ENCODE peak calls at places on chromosomes 12 and 14, in eight cellular contexts. I is aorta; Y is fibroblast of lung; C is nucleus accumbens; Q is cerebellum; V is stimulated activated CD4-positive, alpha-beta T cell treated with anti-CD3 and anti-CD28 coated beads, Interleukin-1b, Interleukin-23, amount 100 ng/mL, for 1 hour; A is HT1080; P is HuH-7.5. F is an unnamed sample.
A peak's percentile ranks its signal among the peaks of the same experiment; 100 is the strongest.

GRCh38 chr14:22411398-22411797 is 177.6 kb downstream of the DAD1 start:
- DNase-seq in V (no peak), C (no peak), Q (no peak), P (no peak), I (no peak), A (no peak), Y (no peak), F (no peak)

GRCh38 chr12:101670007-101670671 is 27.3 kb upstream of the CHPT1 start:
- DNase-seq in A (no peak), P (peak; percentile 24), C (no peak), I (no peak), V (no peak), Y (peak; percentile 67), Q (no peak), F (no peak)

GRCh38 chr12:6363010-6363329 is 12.4 kb downstream of the SCNN1A start:
- DNase-seq in P (no peak), C (no peak), Y (no peak), V (no peak), A (no peak), I (no peak), Q (no peak), F (no peak)

GRCh38 chr12:91613223-91613779 is 430.7 kb upstream of the DCN start:
- DNase-seq in Q (no peak), A (no peak), I (no peak), Y (no peak), P (no peak), V (no peak), C (no peak), F (no peak)

GRCh38 chr14:104078031-104078455 is 7.5 kb upstream of the ASPG start:
- DNase-seq in V (peak; percentile 66), P (peak; percentile 95), C (peak; percentile 63), Y (peak; percentile 82), A (peak; percentile 82), I (peak; percentile 90), Q (peak; percentile 82), F (peak; percentile 97)

GRCh38 chr14:105050551-105050897 is 14.7 kb downstream of the GPR132 start:
- DNase-seq in I (no peak), V (no peak), Q (no peak), C (no peak), A (no peak), P (peak; percentile 55), Y (no peak), F (no peak)

GRCh38 chr14:61406198-61406597 is 84.8 kb downstream of the PRKCH start:
- DNase-seq in Y (no peak), V (no peak), C (no peak), P (no peak), I (no peak), Q (no peak), A (no peak), F (no peak)

GRCh38 chr12:128069359-128069997 is 197.5 kb upstream of the TMEM132C start:
- DNase-seq in A (peak; percentile 42), Q (peak; percentile 54), V (no peak), C (peak; percentile 10), Y (peak; percentile 15), I (no peak), P (peak; percentile 22), F (peak; percentile 70)

GRCh38 chr12:107091989-107092641 is 1.2 kb downstream of the CRY1 start:
- DNase-seq in P (peak; percentile 51), I (no peak), C (no peak), A (peak; percentile 96), Q (peak; percentile 76), Y (peak; percentile 95), V (no peak), F (peak; percentile 36)

GRCh38 chr14:80213602-80214001 is 2.3 kb upstream of the DIO2 start:
- DNase-seq in P (peak; percentile 14), I (peak; percentile 45), A (peak; percentile 60), Q (no peak), Y (peak; percentile 79), C (no peak), V (no peak), F (no peak)

GRCh38 chr14:75041613-75042012 is 9.7 kb downstream of the MLH3 start:
- DNase-seq in P (no peak), I (no peak), Y (no peak), C (no peak), V (no peak), Q (no peak), A (peak; percentile 69), F (no peak)

GRCh38 chr14:36279306-36280244 is 40.9 kb downstream of the MBIP start:
- DNase-seq in C (no peak), P (no peak), Q (no peak), V (no peak), Y (no peak), I (no peak), A (no peak), F (no peak)

GRCh38 chr12:76621582-76622024 is 62.0 kb upstream of the OSBPL8 start:
- DNase-seq in Q (peak; percentile 74), I (peak; percentile 73), V (peak; percentile 21), P (peak; percentile 51), A (peak; percentile 68), C (peak; percentile 49), Y (peak; percentile 73), F (peak; percentile 68)

GRCh38 chr12:95258803-95259202 is 41.2 kb downstream of the VEZT start:
- DNase-seq in A (no peak), C (no peak), Q (no peak), P (no peak), Y (no peak), V (no peak), I (no peak), F (no peak)

GRCh38 chr12:38465020-38465419 is 148.4 kb downstream of the ALG10B start:
- DNase-seq in C (no peak), Q (no peak), Y (no peak), I (no peak), P (no peak), A (no peak), V (no peak), F (no peak)